ENCODE peak calls at places on chromosomes 13 and 19, in eight cellular contexts. F is RWPE2, O is IMR-90, S is PC-9, H is GM13977, N is tibial nerve, W is choroid plexus epithelial cell, U is WTC11. Z is an unnamed sample.

GRCh38 chr19:39941615-39942507 is 7.4 kb upstream of the FCGBP start:
- DNase-seq in F (no peak), O (peak), S (no peak), H (peak), N (peak), W (peak), U (no peak), Z (no peak)

GRCh38 chr13:44117351-44117750 is 237.6 kb downstream of the LACC1 start:
- DNase-seq in F (no peak), O (peak), S (no peak), H (peak), N (no peak), W (peak), U (no peak), Z (no peak)

GRCh38 chr13:34174671-34175145 is 356.8 kb downstream of the RFC3 start:
- DNase-seq in F (no peak), O (peak), S (no peak), H (no peak), N (no peak), W (peak), U (no peak), Z (no peak)

GRCh38 chr19:31263317-31263716 is 85.9 kb downstream of the TSHZ3 start:
- DNase-seq in F (no peak), O (no peak), S (no peak), H (no peak), N (no peak), W (no peak), U (no peak), Z (peak)

GRCh38 chr13:60435762-60436374 is 38.8 kb downstream of the TDRD3 start:
- DNase-seq in F (no peak), O (no peak), S (no peak), H (no peak), N (no peak), W (no peak), U (no peak), Z (no peak)

GRCh38 chr13:52104624-52105023 is 24.2 kb downstream of the NEK5 start:
- DNase-seq in F (no peak), O (peak), S (no peak), H (no peak), N (no peak), W (peak), U (no peak), Z (no peak)

GRCh38 chr19:2529473-2529918 is 53.6 kb downstream of the GADD45B start:
- DNase-seq in F (peak), O (peak), S (peak), H (no peak), N (no peak), W (peak), U (no peak), Z (no peak)

GRCh38 chr13:60328073-60328472 is 68.9 kb upstream of the TDRD3 start:
- DNase-seq in F (no peak), O (no peak), S (no peak), H (peak), N (no peak), W (peak), U (no peak), Z (no peak)

GRCh38 chr13:76389321-76389720 is 496.9 kb downstream of the KCTD12 start:
- DNase-seq in F (no peak), O (no peak), S (no peak), H (no peak), N (no peak), W (no peak), U (no peak), Z (no peak)

GRCh38 chr13:99316224-99316623 is 9.0 kb upstream of the GPR183 start:
- DNase-seq in F (no peak), O (no peak), S (no peak), H (no peak), N (no peak), W (no peak), U (no peak), Z (no peak)

GRCh38 chr13:20127263-20127562 is 33.6 kb downstream of the GJA3 start:
- DNase-seq in F (no peak), O (no peak), S (no peak), H (no peak), N (no peak), W (no peak), U (no peak), Z (peak)

GRCh38 chr13:107864543-107865460 is 350.5 kb downstream of the LIG4 start:
- DNase-seq in F (no peak), O (peak), S (no peak), H (peak), N (peak), W (peak), U (peak), Z (no peak)

GRCh38 chr13:98156259-98156658 is 13.4 kb downstream of the FARP1 start:
- DNase-seq in F (no peak), O (no peak), S (no peak), H (no peak), N (no peak), W (no peak), U (no peak), Z (no peak)

GRCh38 chr13:75831389-75831788 is 195.3 kb downstream of the LMO7 start:
- DNase-seq in F (no peak), O (no peak), S (no peak), H (no peak), N (no peak), W (no peak), U (no peak), Z (no peak)

GRCh38 chr13:51814825-51815650 is 11.1 kb upstream of the DHRS12 start:
- DNase-seq in F (no peak), O (peak), S (peak), H (peak), N (peak), W (peak), U (peak), Z (no peak)

GRCh38 chr19:11196406-11197287 is 698 bp downstream of the KANK2 start:
- DNase-seq in F (no peak), O (peak), S (peak), H (peak), N (no peak), W (peak), U (peak), Z (no peak)

GRCh38 chr19:40601061-40601973 is at the start of gene LTBP4:
- DNase-seq in F (no peak), O (no peak), S (no peak), H (no peak), N (no peak), W (peak), U (no peak), Z (peak)

GRCh38 chr13:76929975-76930374 is 18.3 kb upstream of the ACOD1 start:
- DNase-seq in F (no peak), O (no peak), S (no peak), H (no peak), N (no peak), W (no peak), U (no peak), Z (no peak)

GRCh38 chr19:49017666-49018351 is 918 bp upstream of the LHB start:
- DNase-seq in F (peak), O (peak), S (peak), H (peak), N (no peak), W (peak), U (peak), Z (no peak)

GRCh38 chr13:45149964-45150363 is 29.7 kb downstream of the GTF2F2 start:
- DNase-seq in F (no peak), O (peak), S (no peak), H (no peak), N (no peak), W (peak), U (no peak), Z (no peak)

GRCh38 chr13:68927387-68928026 is 1180.1 kb upstream of the ATXN8OS start:
- DNase-seq in F (no peak), O (no peak), S (peak), H (no peak), N (no peak), W (peak), U (peak), Z (no peak)

GRCh38 chr13:77514336-77514726 is 21.2 kb upstream of the SCEL start:
- DNase-seq in F (no peak), O (no peak), S (no peak), H (no peak), N (no peak), W (no peak), U (no peak), Z (no peak)

GRCh38 chr13:109146912-109147624 is 517.7 kb downstream of the MYO16 start:
- DNase-seq in F (no peak), O (peak), S (peak), H (no peak), N (no peak), W (peak), U (no peak), Z (no peak)

GRCh38 chr19:57338798-57339378 is 12.2 kb upstream of the ZNF304 start:
- DNase-seq in F (no peak), O (peak), S (no peak), H (no peak), N (no peak), W (peak), U (no peak), Z (no peak)

GRCh38 chr19:49152218-49152550 is 3.0 kb downstream of the HRC start:
- DNase-seq in F (no peak), O (no peak), S (no peak), H (no peak), N (no peak), W (no peak), U (peak), Z (no peak)

GRCh38 chr13:43191561-43191960 is 168.2 kb downstream of the DNAJC15 start:
- DNase-seq in F (no peak), O (no peak), S (no peak), H (no peak), N (no peak), W (no peak), U (no peak), Z (no peak)

GRCh38 chr19:33438016-33438671 is 64.6 kb downstream of the CEBPG start:
- DNase-seq in F (peak), O (peak), S (peak), H (no peak), N (no peak), W (peak), U (no peak), Z (no peak)

GRCh38 chr19:3966051-3967017 is 4.6 kb downstream of the DAPK3 start:
- DNase-seq in F (no peak), O (no peak), S (no peak), H (no peak), N (no peak), W (no peak), U (no peak), Z (no peak)

GRCh38 chr19:3968556-3969434 is 2.1 kb downstream of the DAPK3 start:
- DNase-seq in F (peak), O (peak), S (peak), H (no peak), N (peak), W (peak), U (peak), Z (peak)

GRCh38 chr19:3970808-3971598 is at the start of gene DAPK3:
- DNase-seq in F (peak), O (peak), S (peak), H (peak), N (peak), W (peak), U (peak), Z (peak)

GRCh38 chr19:3970313-3970807 is 539 bp downstream of the DAPK3 start:
- DNase-seq in F (no peak), O (no peak), S (no peak), H (no peak), N (no peak), W (no peak), U (no peak), Z (no peak)

DNA sequence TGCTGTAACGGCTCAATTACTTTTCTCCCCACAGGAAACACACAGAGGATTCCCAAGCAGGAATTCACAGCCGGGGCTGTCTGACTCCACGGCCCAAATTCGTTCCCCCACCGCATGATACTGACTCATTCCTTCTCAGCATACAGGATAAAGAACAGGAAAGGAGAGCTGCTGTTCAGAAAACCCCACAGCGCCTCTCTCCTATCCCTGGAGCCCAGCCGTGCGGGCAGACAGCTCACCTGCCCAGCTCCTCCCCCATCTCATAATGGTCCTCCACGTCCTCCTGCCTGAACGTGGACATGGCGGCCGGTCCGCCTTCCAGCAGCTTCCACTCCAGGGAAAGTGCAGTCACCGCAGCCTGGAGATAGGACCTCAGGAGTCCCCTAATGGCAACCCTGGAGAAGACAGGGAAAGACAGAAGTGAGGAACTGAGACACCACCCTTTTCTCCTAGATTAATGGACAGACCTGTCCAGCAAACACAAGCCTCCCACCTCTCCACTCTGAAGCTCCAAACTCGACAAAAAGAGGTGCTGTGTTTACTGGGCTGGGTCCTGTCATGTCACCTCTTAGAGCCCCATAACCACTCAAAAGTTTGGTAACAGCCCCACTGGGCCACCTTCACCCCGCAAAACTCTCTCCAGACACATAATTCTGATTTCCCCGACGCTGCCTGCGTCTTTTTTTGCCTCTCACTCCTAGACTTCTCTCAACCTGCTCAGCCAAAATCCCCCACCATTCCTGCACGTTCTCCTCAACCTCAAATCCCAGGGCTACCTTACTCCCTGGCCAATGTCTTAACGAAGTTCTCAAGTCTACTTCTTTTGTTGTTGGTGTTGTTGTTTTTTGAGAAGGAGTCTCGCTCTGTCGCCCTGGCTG is 1.2 kb downstream of the DAPK3 start:
- DNase-seq in F (peak), O (peak), S (peak), H (no peak), N (no peak), W (peak), U (peak), Z (no peak)
- TF ChIP-seq CTCF in F (peak), O (peak), S (peak), H (no peak), N (no peak), W (peak), U (no peak), Z (no peak)

GRCh38 chr13:36848228-36848982 is 29.4 kb downstream of the RFXAP start:
- DNase-seq in F (no peak), O (peak), S (no peak), H (peak), N (no peak), W (peak), U (peak), Z (no peak)

GRCh38 chr13:36847541-36848045 is 28.6 kb downstream of the RFXAP start:
- DNase-seq in F (no peak), O (no peak), S (no peak), H (no peak), N (no peak), W (no peak), U (no peak), Z (no peak)

DNA sequence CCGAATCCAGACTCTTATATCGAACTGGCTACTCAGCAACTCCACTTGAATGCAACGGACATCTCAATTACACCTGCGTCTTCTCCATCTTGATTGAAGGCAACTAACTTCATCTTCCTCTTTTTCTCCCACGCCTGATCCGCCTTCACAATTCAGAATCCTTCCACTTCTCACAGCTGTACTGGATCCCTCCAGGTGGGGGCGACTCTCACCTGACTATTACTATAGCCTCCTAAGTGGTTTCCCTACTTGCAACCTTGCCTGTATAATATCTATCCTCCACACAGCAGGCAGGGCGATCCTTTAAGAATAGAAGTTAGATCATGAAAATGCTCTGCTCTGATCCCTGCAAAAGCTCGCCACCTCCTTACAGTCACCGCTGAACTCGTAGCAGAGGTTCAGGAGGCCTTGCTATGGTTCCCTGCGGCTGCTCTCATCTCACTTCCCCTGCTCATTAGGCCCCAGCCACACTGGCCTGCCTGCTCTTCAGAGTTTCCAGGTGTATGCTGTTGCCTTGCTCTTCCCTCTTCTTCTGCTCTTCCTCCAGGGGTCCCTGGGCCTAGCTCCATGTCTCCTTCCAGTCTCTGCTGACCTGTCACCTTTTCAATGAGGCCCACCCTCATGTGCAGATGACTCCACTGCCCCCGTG is 31.9 kb downstream of the RFXAP start:
- DNase-seq in F (no peak), O (no peak), S (no peak), H (no peak), N (no peak), W (peak), U (peak), Z (no peak)
- TF ChIP-seq CTCF in F (no peak), O (peak), S (peak), H (peak), N (no peak), W (peak), U (peak), Z (no peak)

GRCh38 chr19:55549500-55550320 is 4.4 kb upstream of the SBK3 start:
- DNase-seq in F (no peak), O (peak), S (peak), H (no peak), N (no peak), W (peak), U (peak), Z (no peak)
- TF ChIP-seq CTCF in F (no peak), O (no peak), S (no peak), H (no peak), N (no peak), W (peak), U (no peak), Z (no peak)

GRCh38 chr19:9881720-9882119 is 46.6 kb downstream of the PIN1 start:
- DNase-seq in F (no peak), O (no peak), S (no peak), H (no peak), N (no peak), W (no peak), U (no peak), Z (no peak)

GRCh38 chr19:9883764-9884163 is 48.6 kb downstream of the PIN1 start:
- DNase-seq in F (no peak), O (no peak), S (no peak), H (no peak), N (no peak), W (no peak), U (no peak), Z (no peak)

GRCh38 chr19:9883231-9883758 is 48.2 kb downstream of the PIN1 start:
- DNase-seq in F (no peak), O (no peak), S (peak), H (no peak), N (no peak), W (no peak), U (peak), Z (no peak)

GRCh38 chr19:9885077-9885552 is 50.0 kb downstream of the PIN1 start:
- DNase-seq in F (no peak), O (peak), S (no peak), H (no peak), N (no peak), W (peak), U (no peak), Z (no peak)
- TF ChIP-seq CTCF in F (no peak), O (peak), S (peak), H (no peak), N (no peak), W (peak), U (no peak), Z (peak)

GRCh38 chr13:39149896-39150295 is 111.6 kb downstream of the NHLRC3 start:
- DNase-seq in F (no peak), O (no peak), S (no peak), H (no peak), N (no peak), W (no peak), U (no peak), Z (no peak)
- TF ChIP-seq CTCF in F (no peak), O (no peak), S (no peak), H (no peak), N (no peak), W (no peak), U (no peak), Z (no peak)

DNA sequence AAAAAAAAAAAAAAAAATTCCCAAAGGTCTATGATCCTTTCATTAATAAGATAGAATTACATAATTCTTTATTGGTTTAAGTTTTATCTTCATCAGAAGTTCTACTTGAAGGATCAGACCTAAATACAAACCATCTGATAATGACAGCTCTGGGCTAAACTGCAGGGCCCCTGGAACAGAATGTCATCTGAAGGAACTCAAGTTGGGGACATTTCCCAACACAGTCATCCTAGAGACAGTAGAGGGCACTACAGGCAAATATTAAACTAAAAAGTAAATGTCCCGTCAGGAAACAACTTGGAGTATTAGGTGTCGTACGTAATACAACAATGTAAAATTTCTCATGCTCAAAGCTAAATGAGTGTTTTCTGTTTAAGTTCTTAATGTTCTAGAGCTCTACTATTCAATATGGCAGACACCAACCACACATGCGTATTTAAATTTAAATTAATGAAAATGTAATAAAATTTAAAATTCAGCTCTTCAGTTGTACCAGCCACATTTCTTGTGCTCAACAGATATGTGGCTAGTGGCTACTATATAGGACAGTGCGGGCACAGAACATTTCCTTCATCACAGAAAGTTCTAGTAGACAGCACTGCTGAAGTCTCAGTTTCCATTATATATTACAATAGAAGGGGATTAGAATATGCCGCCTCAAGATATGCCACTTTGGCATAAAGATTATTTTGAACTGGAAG is 21.8 kb upstream of the NAXD start:
- DNase-seq in F (no peak), O (peak), S (no peak), H (peak), N (peak), W (peak), U (no peak), Z (no peak)
- TF ChIP-seq CTCF in F (peak), O (peak), S (peak), H (peak), N (peak), W (peak), U (no peak), Z (peak)

GRCh38 chr19:8608858-8609209 is 1.7 kb downstream of the ADAMTS10 start:
- DNase-seq in F (no peak), O (no peak), S (no peak), H (no peak), N (no peak), W (no peak), U (no peak), Z (no peak)
- TF ChIP-seq CTCF in F (no peak), O (no peak), S (no peak), H (no peak), N (no peak), W (no peak), U (no peak), Z (no peak)

GRCh38 chr19:38785187-38785699 is 3.8 kb upstream of the LGALS7B start:
- DNase-seq in F (no peak), O (no peak), S (no peak), H (no peak), N (no peak), W (no peak), U (no peak), Z (no peak)

GRCh38 chr19:38781058-38781457 is 7.7 kb upstream of the LGALS7 start:
- DNase-seq in F (no peak), O (no peak), S (no peak), H (no peak), N (no peak), W (no peak), U (no peak), Z (no peak)

GRCh38 chr19:38784224-38784623 is 4.8 kb upstream of the LGALS7B start:
- DNase-seq in F (no peak), O (peak), S (no peak), H (no peak), N (no peak), W (peak), U (no peak), Z (no peak)

GRCh38 chr19:38778733-38779132 is 5.4 kb upstream of the LGALS7 start:
- DNase-seq in F (no peak), O (no peak), S (no peak), H (no peak), N (no peak), W (no peak), U (no peak), Z (no peak)

GRCh38 chr19:38780443-38780842 is 7.1 kb upstream of the LGALS7 start:
- DNase-seq in F (no peak), O (no peak), S (no peak), H (no peak), N (no peak), W (no peak), U (no peak), Z (no peak)
- TF ChIP-seq CTCF in F (no peak), O (no peak), S (no peak), H (no peak), N (no peak), W (no peak), U (no peak), Z (no peak)

GRCh38 chr13:101452519-101453485 is at the start of gene ITGBL1:
- DNase-seq in F (peak), O (peak), S (peak), H (peak), N (no peak), W (peak), U (no peak), Z (no peak)
- TF ChIP-seq CTCF in F (no peak), O (no peak), S (no peak), H (no peak), N (no peak), W (peak), U (no peak), Z (no peak)